ENCODE peak calls at places on chromosomes 3 and 15, in seven cellular contexts. F is neural crest cell; O is GM10248; Q is mesendoderm; R is AML-193; W is SHP77; Y is CD4-positive, alpha-beta T cell. Z is an unnamed sample.

GRCh38 chr15:67183443-67184169 is 70.9 kb downstream of the AAGAB start:
- DNase-seq in F (no peak), O (no peak), Q (no peak), R (no peak), W (no peak), Y (no peak), Z (no peak)

GRCh38 chr3:106945435-106945834 is 431.8 kb upstream of the CCDC54 start:
- DNase-seq in F (no peak), O (no peak), Q (no peak), R (no peak), W (no peak), Y (no peak), Z (no peak)

GRCh38 chr15:69568621-69569020 is 116.0 kb downstream of the RPLP1 start:
- DNase-seq in F (no peak), O (no peak), Q (no peak), R (no peak), W (no peak), Y (no peak), Z (no peak)

GRCh38 chr3:44012146-44012899 is 229.4 kb upstream of the TOPAZ1 start:
- DNase-seq in F (no peak), O (no peak), Q (no peak), R (no peak), W (no peak), Y (no peak), Z (no peak)

GRCh38 chr3:60742606-60743145 is 508.6 kb downstream of the FHIT start:
- DNase-seq in F (peak), O (no peak), Q (peak), R (no peak), W (peak), Y (no peak), Z (no peak)

GRCh38 chr15:69398541-69398940 is 15.6 kb upstream of the KIF23 start:
- DNase-seq in F (no peak), O (no peak), Q (no peak), R (no peak), W (no peak), Y (no peak), Z (no peak)

GRCh38 chr3:14406336-14406735 is 3.9 kb downstream of the SLC6A6 start:
- DNase-seq in F (no peak), O (no peak), Q (no peak), R (no peak), W (no peak), Y (no peak), Z (no peak)

GRCh38 chr15:90414408-90415028 is 26.5 kb downstream of the IQGAP1 start:
- DNase-seq in F (no peak), O (no peak), Q (peak), R (no peak), W (no peak), Y (no peak), Z (no peak)

GRCh38 chr3:133949438-133949837 is 53.8 kb upstream of the RAB6B start:
- DNase-seq in F (no peak), O (no peak), Q (no peak), R (no peak), W (no peak), Y (no peak), Z (no peak)

GRCh38 chr15:68278345-68279217 is 1.0 kb downstream of the FEM1B start:
- DNase-seq in F (peak), O (no peak), Q (peak), R (no peak), W (peak), Y (no peak), Z (peak)